ENCODE peak calls at places on chromosomes 16 and 17, in eight cellular contexts. One of them, this sample, is unnamed. For H3K27me3 and H3K9me3, the result is how much of the 10 kb centered on the place peaks cover.

GRCh38 chr16:51034481-51035109 is 116.5 kb downstream of the SALL1 start:
- DNase-seq in astrocyte: no peak
- DNase-seq in stomach: no peak
- DNase-seq in CD8-positive, alpha-beta T cell: no peak
- DNase-seq in PC-3: no peak
- DNase-seq in adrenal gland: no peak
- DNase-seq in naive thymus-derived CD4-positive, alpha-beta T cell: no peak
- DNase-seq in aorta: no peak
- DNase-seq in this sample: no peak

GRCh38 chr16:54285414-54286066 is 1.0 kb downstream of the IRX3 start:
- DNase-seq in adrenal gland: no peak
- DNase-seq in PC-3: no peak
- DNase-seq in stomach: peak
- DNase-seq in CD8-positive, alpha-beta T cell: no peak
- DNase-seq in aorta: no peak
- DNase-seq in astrocyte: peak
- DNase-seq in naive thymus-derived CD4-positive, alpha-beta T cell: no peak
- DNase-seq in this sample: no peak

GRCh38 chr17:7929158-7930029 is at the start of gene KCNAB3:
- DNase-seq in PC-3: no peak
- DNase-seq in naive thymus-derived CD4-positive, alpha-beta T cell: peak
- DNase-seq in CD8-positive, alpha-beta T cell: no peak
- DNase-seq in adrenal gland: no peak
- DNase-seq in aorta: peak
- DNase-seq in stomach: no peak
- DNase-seq in astrocyte: peak
- DNase-seq in this sample: peak

GRCh38 chr16:9123871-9124270 is 32.4 kb downstream of the HAPSTR1 start:
- DNase-seq in CD8-positive, alpha-beta T cell: no peak
- DNase-seq in aorta: peak
- DNase-seq in PC-3: peak
- DNase-seq in adrenal gland: peak
- DNase-seq in stomach: peak
- DNase-seq in astrocyte: no peak
- DNase-seq in naive thymus-derived CD4-positive, alpha-beta T cell: no peak
- DNase-seq in this sample: no peak

GRCh38 chr16:14284930-14285541 is 213.9 kb downstream of the MRTFB start:
- DNase-seq in CD8-positive, alpha-beta T cell: no peak
- DNase-seq in stomach: peak
- DNase-seq in aorta: peak
- DNase-seq in PC-3: peak
- DNase-seq in adrenal gland: no peak
- DNase-seq in astrocyte: peak
- DNase-seq in naive thymus-derived CD4-positive, alpha-beta T cell: no peak
- DNase-seq in this sample: no peak

GRCh38 chr17:52678211-52678610 is 519.7 kb upstream of the CA10 start:
- DNase-seq in naive thymus-derived CD4-positive, alpha-beta T cell: no peak
- DNase-seq in aorta: no peak
- DNase-seq in astrocyte: no peak
- DNase-seq in CD8-positive, alpha-beta T cell: no peak
- DNase-seq in PC-3: no peak
- DNase-seq in stomach: no peak
- DNase-seq in adrenal gland: no peak
- DNase-seq in this sample: no peak

GRCh38 chr16:83040174-83040573 is 413.4 kb downstream of the CDH13 start:
- DNase-seq in PC-3: no peak
- DNase-seq in naive thymus-derived CD4-positive, alpha-beta T cell: no peak
- DNase-seq in adrenal gland: no peak
- DNase-seq in aorta: no peak
- DNase-seq in CD8-positive, alpha-beta T cell: no peak
- DNase-seq in astrocyte: peak
- DNase-seq in stomach: no peak
- DNase-seq in this sample: no peak

GRCh38 chr16:84487358-84487757 is 17.1 kb downstream of the MEAK7 start:
- DNase-seq in CD8-positive, alpha-beta T cell: peak
- DNase-seq in adrenal gland: no peak
- DNase-seq in stomach: peak
- DNase-seq in naive thymus-derived CD4-positive, alpha-beta T cell: no peak
- DNase-seq in aorta: no peak
- DNase-seq in PC-3: no peak
- DNase-seq in astrocyte: no peak
- DNase-seq in this sample: no peak

GRCh38 chr16:48445782-48446533 is 60.7 kb upstream of the SIAH1 start:
- DNase-seq in aorta: no peak
- DNase-seq in CD8-positive, alpha-beta T cell: no peak
- DNase-seq in PC-3: no peak
- DNase-seq in adrenal gland: no peak
- DNase-seq in stomach: no peak
- DNase-seq in astrocyte: no peak
- DNase-seq in naive thymus-derived CD4-positive, alpha-beta T cell: no peak
- DNase-seq in this sample: no peak

GRCh38 chr16:65249768-65250167 is 127.9 kb upstream of the CDH11 start:
- DNase-seq in adrenal gland: peak
- DNase-seq in astrocyte: peak
- DNase-seq in aorta: peak
- DNase-seq in naive thymus-derived CD4-positive, alpha-beta T cell: no peak
- DNase-seq in CD8-positive, alpha-beta T cell: no peak
- DNase-seq in stomach: peak
- DNase-seq in PC-3: no peak
- DNase-seq in this sample: no peak

GRCh38 chr16:84925092-84925772 is 86.1 kb downstream of the ZDHHC7 start:
- DNase-seq in adrenal gland: peak
- DNase-seq in astrocyte: no peak
- DNase-seq in PC-3: peak
- DNase-seq in stomach: peak
- DNase-seq in aorta: peak
- DNase-seq in naive thymus-derived CD4-positive, alpha-beta T cell: peak
- DNase-seq in CD8-positive, alpha-beta T cell: peak
- DNase-seq in this sample: peak

GRCh38 chr16:83095926-83096692 is 469.3 kb downstream of the CDH13 start:
- DNase-seq in PC-3: peak
- DNase-seq in aorta: no peak
- DNase-seq in CD8-positive, alpha-beta T cell: no peak
- DNase-seq in naive thymus-derived CD4-positive, alpha-beta T cell: no peak
- DNase-seq in adrenal gland: no peak
- DNase-seq in astrocyte: peak
- DNase-seq in stomach: no peak
- DNase-seq in this sample: no peak

GRCh38 chr16:72910875-72911274 is 137.1 kb downstream of the ZFHX3 start:
- DNase-seq in CD8-positive, alpha-beta T cell: no peak
- DNase-seq in PC-3: no peak
- DNase-seq in adrenal gland: no peak
- DNase-seq in stomach: no peak
- DNase-seq in astrocyte: no peak
- DNase-seq in aorta: no peak
- DNase-seq in naive thymus-derived CD4-positive, alpha-beta T cell: no peak
- DNase-seq in this sample: no peak

GRCh38 chr17:40378966-40379365 is 14.4 kb upstream of the GJD3 start:
- DNase-seq in CD8-positive, alpha-beta T cell: no peak
- DNase-seq in stomach: no peak
- DNase-seq in astrocyte: no peak
- DNase-seq in naive thymus-derived CD4-positive, alpha-beta T cell: no peak
- DNase-seq in aorta: no peak
- DNase-seq in PC-3: no peak
- DNase-seq in adrenal gland: no peak
- DNase-seq in this sample: no peak

DNA sequence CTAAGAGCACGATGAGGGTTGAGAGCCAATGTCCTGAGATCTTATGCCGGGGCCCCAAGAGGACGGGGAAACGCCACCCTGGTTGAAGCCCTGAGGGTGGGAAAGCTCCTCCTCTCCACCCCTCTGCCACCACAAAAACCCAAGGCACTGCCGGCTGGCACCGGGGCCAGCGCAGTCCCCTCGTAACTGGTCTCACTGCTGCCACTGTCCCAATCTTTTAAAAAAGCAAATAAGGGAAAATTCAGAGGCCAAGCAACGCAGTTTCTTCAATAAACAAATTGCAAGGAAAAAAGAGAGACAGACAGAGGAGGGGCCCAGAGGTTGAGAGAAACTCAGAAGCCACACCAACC is 6.7 kb downstream of the GRIN2C start:
- DNase-seq in naive thymus-derived CD4-positive, alpha-beta T cell: no peak
- DNase-seq in stomach: no peak
- DNase-seq in CD8-positive, alpha-beta T cell: no peak
- DNase-seq in adrenal gland: no peak
- DNase-seq in aorta: no peak
- DNase-seq in PC-3: no peak
- DNase-seq in astrocyte: no peak
- DNase-seq in this sample: no peak
- H3K27me3 ChIP-seq in naive thymus-derived CD4-positive, alpha-beta T cell: under half
- H3K27me3 ChIP-seq in stomach: half or more
- H3K27me3 ChIP-seq in CD8-positive, alpha-beta T cell: under half
- H3K27me3 ChIP-seq in adrenal gland: under half
- H3K27me3 ChIP-seq in aorta: under half
- H3K27me3 ChIP-seq in PC-3: half or more
- H3K27me3 ChIP-seq in astrocyte: half or more
- H3K27me3 ChIP-seq in this sample: under half

DNA sequence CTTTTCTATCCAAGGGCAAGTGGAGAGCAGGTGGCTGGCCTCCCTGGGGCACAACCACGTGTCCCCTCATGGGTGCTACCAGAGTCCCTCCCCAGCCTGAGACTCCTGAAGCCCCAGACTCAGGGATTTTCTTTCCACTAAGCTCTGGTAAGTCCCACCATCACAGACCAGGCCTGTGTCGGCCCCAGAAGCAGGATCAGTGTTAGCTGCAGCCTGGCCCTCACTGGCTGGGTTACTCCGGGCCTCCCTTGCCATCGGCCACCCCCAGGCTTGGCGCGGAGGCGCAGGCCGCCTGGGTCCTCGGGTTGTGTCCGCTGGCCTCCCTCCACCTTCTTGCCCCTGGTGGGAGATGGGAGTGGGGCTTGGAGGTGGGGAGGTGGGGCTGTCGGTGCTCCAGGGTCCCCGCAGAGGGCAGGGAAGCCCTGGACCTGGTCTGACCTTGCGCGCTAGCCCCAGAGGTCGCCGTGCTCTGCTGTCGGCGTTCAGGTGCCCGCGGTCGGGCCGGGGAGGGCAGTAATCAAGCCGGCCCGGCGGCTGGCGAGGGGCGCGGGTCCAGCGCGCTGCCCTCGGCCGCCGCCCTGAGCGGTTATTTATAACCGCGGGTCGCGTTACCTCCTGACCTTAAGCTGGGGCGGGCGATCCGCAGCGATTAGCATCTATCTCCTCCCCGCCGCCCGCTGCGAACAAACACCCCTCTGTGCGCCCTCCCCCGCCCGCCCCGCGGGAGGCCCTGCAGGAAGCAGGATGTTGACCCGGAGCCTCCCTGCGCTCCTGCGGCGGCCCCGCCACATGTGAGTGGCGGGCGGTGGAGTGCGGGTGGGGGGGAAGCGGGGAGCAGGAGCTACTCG is 78.1 kb upstream of the TOB1 start:
- DNase-seq in naive thymus-derived CD4-positive, alpha-beta T cell: peak
- DNase-seq in aorta: peak
- DNase-seq in PC-3: peak
- DNase-seq in adrenal gland: peak
- DNase-seq in stomach: peak
- DNase-seq in CD8-positive, alpha-beta T cell: peak
- DNase-seq in astrocyte: no peak
- DNase-seq in this sample: peak
- H3K4me3 ChIP-seq in naive thymus-derived CD4-positive, alpha-beta T cell: peak
- H3K4me3 ChIP-seq in aorta: peak
- H3K4me3 ChIP-seq in PC-3: peak
- H3K4me3 ChIP-seq in adrenal gland: peak
- H3K4me3 ChIP-seq in stomach: peak
- H3K4me3 ChIP-seq in CD8-positive, alpha-beta T cell: peak
- H3K4me3 ChIP-seq in astrocyte: peak
- H3K4me3 ChIP-seq in this sample: peak

GRCh38 chr17:50009282-50009681 is 14.3 kb upstream of the DLX3 start:
- DNase-seq in CD8-positive, alpha-beta T cell: no peak
- DNase-seq in PC-3: no peak
- DNase-seq in aorta: no peak
- DNase-seq in naive thymus-derived CD4-positive, alpha-beta T cell: no peak
- DNase-seq in astrocyte: no peak
- DNase-seq in adrenal gland: no peak
- DNase-seq in stomach: no peak
- DNase-seq in this sample: no peak
- H3K9me3 ChIP-seq in CD8-positive, alpha-beta T cell: under half
- H3K9me3 ChIP-seq in PC-3: under half
- H3K9me3 ChIP-seq in aorta: under half
- H3K9me3 ChIP-seq in naive thymus-derived CD4-positive, alpha-beta T cell: under half
- H3K9me3 ChIP-seq in astrocyte: under half
- H3K9me3 ChIP-seq in adrenal gland: under half
- H3K9me3 ChIP-seq in stomach: under half
- H3K9me3 ChIP-seq in this sample: under half

DNA sequence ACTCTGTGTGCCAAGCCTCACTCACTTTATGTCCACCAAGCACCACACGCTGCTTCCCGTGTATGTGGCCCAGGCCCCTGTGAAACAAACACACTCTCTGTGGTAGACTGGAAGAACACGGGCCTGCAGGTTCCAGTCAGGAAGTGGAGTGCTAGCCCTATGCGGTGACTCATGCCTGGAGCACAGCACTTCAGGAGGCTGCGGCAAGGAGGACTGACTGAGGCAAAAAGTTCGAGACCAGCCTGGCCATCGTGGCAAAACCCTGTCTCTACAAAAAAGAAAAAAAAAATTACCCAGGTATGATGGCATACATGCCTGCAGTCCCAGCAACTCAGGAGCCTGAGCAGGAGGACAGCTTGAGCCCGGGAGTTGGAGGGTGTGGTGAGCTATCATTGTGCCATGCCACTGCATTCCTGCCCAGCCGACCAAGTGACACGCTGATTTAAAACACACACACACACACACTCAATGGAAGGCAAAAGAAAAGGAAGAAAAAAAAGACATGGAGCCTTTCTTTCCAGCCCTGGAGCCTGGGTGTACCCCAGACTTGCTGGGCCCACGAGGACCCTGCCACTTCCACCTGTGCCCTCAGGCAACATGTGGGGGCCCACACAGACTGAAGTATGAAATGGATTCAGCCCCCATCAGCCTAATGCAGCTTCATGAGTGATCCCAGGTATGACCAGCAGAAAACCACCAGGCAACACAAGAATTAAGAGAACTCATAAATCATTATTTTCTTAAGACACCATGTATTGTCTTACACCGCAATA is 126.6 kb downstream of the ANKRD11 start:
- DNase-seq in astrocyte: peak
- DNase-seq in aorta: peak
- DNase-seq in naive thymus-derived CD4-positive, alpha-beta T cell: peak
- DNase-seq in PC-3: peak
- DNase-seq in CD8-positive, alpha-beta T cell: peak
- DNase-seq in stomach: peak
- DNase-seq in adrenal gland: no peak
- DNase-seq in this sample: no peak
- H3K27me3 ChIP-seq in astrocyte: under half
- H3K27me3 ChIP-seq in aorta: under half
- H3K27me3 ChIP-seq in naive thymus-derived CD4-positive, alpha-beta T cell: under half
- H3K27me3 ChIP-seq in PC-3: under half
- H3K27me3 ChIP-seq in CD8-positive, alpha-beta T cell: under half
- H3K27me3 ChIP-seq in stomach: under half
- H3K27me3 ChIP-seq in adrenal gland: under half
- H3K27me3 ChIP-seq in this sample: under half